ENCODE peak calls at places on chromosomes 5 and 9, in five cellular contexts. Z is GM12878, S is K562, H is SK-N-SH, D is HepG2. X is an unnamed sample.

GRCh38 chr9:85971731-85972130 is 30.8 kb downstream of the NAA35 start:
- DNase-seq in Z (no peak), S (no peak), D (no peak), H (no peak), X (no peak)

GRCh38 chr5:168120416-168121137 is 170.9 kb upstream of the WWC1 start:
- DNase-seq in Z (no peak), S (no peak), D (no peak), H (no peak), X (no peak)

GRCh38 chr9:70609542-70610286 is 195.3 kb upstream of the KLF9 start:
- DNase-seq in D (no peak), S (no peak), H (no peak), Z (no peak), X (no peak)

GRCh38 chr9:2816476-2817141 is 27.3 kb downstream of the PUM3 start:
- DNase-seq in S (no peak), D (no peak), Z (no peak), H (no peak), X (no peak)

GRCh38 chr5:65926276-65926761 is at the start of gene ERBIN:
- DNase-seq in S (peak; percentile 71), Z (no peak), D (peak; percentile 41), H (peak; percentile 76), X (peak; percentile 43)

GRCh38 chr9:125493861-125494554 is 213.0 kb downstream of the MAPKAP1 start:
- DNase-seq in H (no peak), Z (no peak), D (no peak), S (no peak), X (no peak)

GRCh38 chr9:16262467-16263261 is 607.8 kb downstream of the BNC2 start:
- DNase-seq in D (no peak), Z (no peak), H (no peak), S (no peak), X (no peak)

GRCh38 chr9:121840838-121841760 is 189.7 kb downstream of the DAB2IP start:
- DNase-seq in S (no peak), Z (no peak), H (no peak), D (no peak), X (no peak)

GRCh38 chr5:158765407-158765806 is 334.3 kb downstream of the EBF1 start:
- DNase-seq in D (no peak), S (no peak), Z (no peak), H (no peak), X (no peak)

GRCh38 chr5:151664694-151665583 is 21.8 kb downstream of the SPARC start:
- DNase-seq in H (no peak), S (no peak), Z (no peak), D (no peak), X (no peak)

GRCh38 chr5:149808264-149808982 is 78.3 kb downstream of the PPARGC1B start:
- DNase-seq in D (no peak), H (no peak), S (no peak), Z (no peak), X (no peak)

GRCh38 chr9:111961011-111961410 is 64.4 kb downstream of the UGCG start:
- DNase-seq in Z (no peak), H (no peak), D (no peak), S (no peak), X (no peak)

GRCh38 chr5:23496576-23496975 is 10.8 kb upstream of the PRDM9 start:
- DNase-seq in H (no peak), D (no peak), Z (no peak), S (no peak), X (no peak)

GRCh38 chr9:19186240-19186639 is 44.3 kb upstream of the DENND4C start:
- DNase-seq in Z (no peak), H (no peak), D (no peak), S (no peak), X (no peak)

GRCh38 chr5:87061046-87061445 is 206.6 kb upstream of the RASA1 start:
- DNase-seq in S (no peak), Z (no peak), D (no peak), H (no peak), X (no peak)

GRCh38 chr5:111099058-111099778 is 7.1 kb downstream of the WDR36 start:
- DNase-seq in S (no peak), Z (no peak), H (no peak), D (no peak), X (no peak)

GRCh38 chr5:131466171-131466766 is 168.8 kb downstream of the RAPGEF6 start:
- DNase-seq in H (no peak), Z (no peak), S (no peak), D (no peak), X (no peak)

DNA sequence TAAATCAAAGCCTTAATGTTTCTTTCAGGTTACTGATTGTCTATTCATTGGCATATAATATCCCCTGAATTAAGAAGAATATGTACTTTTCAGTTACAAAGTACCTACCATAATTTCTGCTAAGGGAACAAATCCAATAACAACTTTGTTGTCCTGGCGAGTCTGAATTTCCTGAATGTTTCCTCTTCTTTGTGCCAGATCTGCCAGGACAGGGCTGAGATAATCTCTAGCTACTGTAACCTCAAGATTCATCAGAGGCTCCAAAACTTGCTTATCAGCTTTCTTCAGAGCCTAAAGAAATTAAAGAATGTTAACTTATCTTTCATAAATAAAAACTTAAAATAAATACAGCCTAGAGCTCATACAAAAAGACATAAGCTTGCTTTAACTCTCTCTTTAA is 37.2 kb downstream of the HEXB start:
- DNase-seq in H (no peak), Z (no peak), D (no peak), S (no peak), X (no peak)
- TF ChIP-seq FOXM1 in H (no peak), Z (no peak), D (no peak), S (no peak), X (no peak)

GRCh38 chr5:127587246-127587917 is 61.5 kb upstream of the CTXN3 start:
- DNase-seq in Z (no peak), H (no peak), D (no peak), S (no peak), X (no peak)

GRCh38 chr5:127588368-127588767 is 60.5 kb upstream of the CTXN3 start:
- DNase-seq in H (no peak), D (no peak), S (no peak), Z (no peak), X (no peak)

GRCh38 chr5:127586811-127587210 is 62.1 kb upstream of the CTXN3 start:
- DNase-seq in Z (no peak), S (no peak), H (no peak), D (no peak), X (no peak)

GRCh38 chr5:127586371-127586770 is 62.5 kb upstream of the CTXN3 start:
- DNase-seq in H (no peak), D (peak; percentile 21), Z (peak; percentile 79), S (no peak), X (no peak)

DNA sequence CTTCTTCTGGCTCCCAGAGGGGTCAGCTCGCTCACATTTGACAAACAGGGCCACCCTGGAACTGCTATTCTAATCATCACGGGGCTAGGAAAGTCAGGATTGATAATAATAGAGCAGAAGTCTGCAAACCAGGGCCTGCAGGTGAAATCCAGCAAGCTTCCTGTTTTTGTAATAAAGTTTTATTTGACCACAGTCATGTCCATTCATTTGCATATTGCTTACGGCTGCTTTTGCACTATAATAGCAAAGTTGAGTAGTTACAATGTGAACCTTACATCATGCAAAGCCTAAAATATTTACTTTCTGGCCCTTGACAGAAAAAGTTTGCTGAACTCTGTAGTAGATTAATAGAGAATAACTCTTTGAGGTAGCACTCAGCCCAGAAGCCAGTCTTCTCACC is 63.2 kb upstream of the CTXN3 start:
- DNase-seq in H (no peak), Z (no peak), D (no peak), S (no peak), X (no peak)
- TF ChIP-seq FOXM1 in H (no peak), Z (peak; percentile 26), D (no peak), S (no peak), X (no peak)

DNA sequence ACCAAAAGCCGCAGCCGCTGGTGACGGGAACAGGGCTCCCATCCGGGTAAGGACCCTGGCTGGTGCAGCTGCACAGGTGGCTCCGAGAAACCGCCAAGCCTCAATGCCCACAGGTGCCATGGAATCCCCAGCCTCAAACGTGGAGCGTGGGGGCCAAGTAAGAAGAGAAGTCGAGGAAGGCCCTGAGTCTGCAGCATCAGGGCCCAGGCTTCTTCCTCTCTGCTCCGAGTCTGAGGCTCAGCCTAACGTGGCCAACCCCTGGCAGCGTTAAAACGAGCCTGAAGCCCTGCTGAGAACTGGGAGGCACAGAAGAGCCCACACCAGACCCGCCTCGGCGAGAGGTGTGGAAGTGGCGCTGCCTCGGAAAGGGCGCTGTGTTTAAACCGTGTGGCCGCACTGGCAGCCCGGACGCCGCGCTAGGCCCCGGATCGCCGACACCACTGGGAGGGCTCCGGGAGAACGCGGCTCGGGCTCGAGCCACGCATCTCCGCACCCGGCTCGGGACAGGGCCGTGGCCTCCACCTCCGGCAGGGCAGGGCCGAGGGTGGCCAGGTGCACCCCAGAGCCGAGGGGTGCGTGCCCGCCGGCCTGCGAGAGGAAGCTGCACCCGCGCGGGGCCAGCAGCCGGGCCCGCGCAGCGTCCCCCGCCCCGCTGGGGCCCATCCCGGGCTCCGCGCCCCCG is 730 bp downstream of the ZMYND19 start:
- DNase-seq in D (no peak), S (no peak), H (peak; percentile 70), Z (no peak), X (no peak)
- TF ChIP-seq FOXM1 in D (no peak), S (no peak), H (no peak), Z (no peak), X (no peak)

GRCh38 chr5:169880012-169880673 is 100.2 kb downstream of the INSYN2B start:
- DNase-seq in D (no peak), Z (no peak), H (no peak), S (no peak), X (no peak)
- TF ChIP-seq FOXM1 in D (no peak), Z (no peak), H (no peak), S (no peak), X (no peak)

GRCh38 chr5:98314262-98314661 is 459.2 kb upstream of the RGMB start:
- DNase-seq in H (no peak), S (no peak), D (no peak), Z (no peak), X (no peak)
- TF ChIP-seq FOXM1 in H (peak; percentile 94), S (no peak), D (no peak), Z (no peak), X (no peak)

X was measured in HEK293T.